ENCODE peak calls at places on chromosomes 1 and 21, in ten cellular contexts. One of them, this sample, is unnamed.

GRCh38 chr1:44237721-44238457 is 24.6 kb downstream of the DMAP1 start:
- DNase-seq in fibroblast of pulmonary artery: no peak
- DNase-seq in tibial artery: peak; percentile 83
- DNase-seq in lower lobe of right lung: peak; percentile 63
- DNase-seq in kidney epithelial cell: no peak
- DNase-seq in BE2C: peak; percentile 79
- DNase-seq in left lung: no peak
- DNase-seq in K562: peak; percentile 92
- DNase-seq in psoas muscle: no peak
- DNase-seq in GM12865: peak; percentile 50
- DNase-seq in this sample: peak; percentile 17

GRCh38 chr21:42021751-42022430 is 11.7 kb upstream of the ZBTB21 start:
- DNase-seq in BE2C: no peak
- DNase-seq in fibroblast of pulmonary artery: no peak
- DNase-seq in tibial artery: peak; percentile 48
- DNase-seq in lower lobe of right lung: no peak
- DNase-seq in left lung: no peak
- DNase-seq in GM12865: no peak
- DNase-seq in psoas muscle: no peak
- DNase-seq in kidney epithelial cell: no peak
- DNase-seq in K562: no peak
- DNase-seq in this sample: no peak

GRCh38 chr1:119903443-119903835 is 7.1 kb upstream of the ADAM30 start:
- DNase-seq in BE2C: no peak
- DNase-seq in fibroblast of pulmonary artery: no peak
- DNase-seq in K562: no peak
- DNase-seq in left lung: no peak
- DNase-seq in kidney epithelial cell: no peak
- DNase-seq in GM12865: no peak
- DNase-seq in tibial artery: no peak
- DNase-seq in psoas muscle: no peak
- DNase-seq in lower lobe of right lung: no peak
- DNase-seq in this sample: peak; percentile 34

GRCh38 chr1:38077523-38078147 is 31.0 kb upstream of the POU3F1 start:
- DNase-seq in fibroblast of pulmonary artery: no peak
- DNase-seq in left lung: no peak
- DNase-seq in K562: no peak
- DNase-seq in lower lobe of right lung: no peak
- DNase-seq in kidney epithelial cell: no peak
- DNase-seq in psoas muscle: no peak
- DNase-seq in BE2C: no peak
- DNase-seq in tibial artery: no peak
- DNase-seq in GM12865: no peak
- DNase-seq in this sample: no peak

GRCh38 chr1:167777253-167777618 is 55.5 kb downstream of the MPZL1 start:
- DNase-seq in psoas muscle: no peak
- DNase-seq in left lung: no peak
- DNase-seq in fibroblast of pulmonary artery: no peak
- DNase-seq in K562: no peak
- DNase-seq in kidney epithelial cell: no peak
- DNase-seq in BE2C: no peak
- DNase-seq in GM12865: no peak
- DNase-seq in lower lobe of right lung: no peak
- DNase-seq in tibial artery: no peak
- DNase-seq in this sample: no peak

GRCh38 chr1:154453577-154454352 is 48.3 kb upstream of the TDRD10 start:
- DNase-seq in BE2C: no peak
- DNase-seq in tibial artery: no peak
- DNase-seq in K562: no peak
- DNase-seq in psoas muscle: no peak
- DNase-seq in kidney epithelial cell: no peak
- DNase-seq in fibroblast of pulmonary artery: peak; percentile 78
- DNase-seq in GM12865: no peak
- DNase-seq in lower lobe of right lung: no peak
- DNase-seq in left lung: no peak
- DNase-seq in this sample: no peak

GRCh38 chr21:40134731-40135492 is 267.7 kb downstream of the PCP4 start:
- DNase-seq in left lung: no peak
- DNase-seq in fibroblast of pulmonary artery: no peak
- DNase-seq in BE2C: no peak
- DNase-seq in kidney epithelial cell: no peak
- DNase-seq in tibial artery: no peak
- DNase-seq in K562: no peak
- DNase-seq in psoas muscle: no peak
- DNase-seq in lower lobe of right lung: no peak
- DNase-seq in GM12865: no peak
- DNase-seq in this sample: no peak

GRCh38 chr1:174743654-174744561 is 255.8 kb upstream of the CACYBP start:
- DNase-seq in lower lobe of right lung: no peak
- DNase-seq in BE2C: no peak
- DNase-seq in GM12865: peak; percentile 56
- DNase-seq in fibroblast of pulmonary artery: peak; percentile 69
- DNase-seq in tibial artery: no peak
- DNase-seq in psoas muscle: no peak
- DNase-seq in kidney epithelial cell: peak; percentile 12
- DNase-seq in left lung: no peak
- DNase-seq in K562: peak; percentile 55
- DNase-seq in this sample: peak; percentile 39

GRCh38 chr1:67752306-67752705 is 67.3 kb downstream of the GADD45A start:
- DNase-seq in GM12865: no peak
- DNase-seq in tibial artery: no peak
- DNase-seq in psoas muscle: no peak
- DNase-seq in BE2C: no peak
- DNase-seq in left lung: no peak
- DNase-seq in fibroblast of pulmonary artery: peak; percentile 42
- DNase-seq in K562: no peak
- DNase-seq in kidney epithelial cell: no peak
- DNase-seq in lower lobe of right lung: no peak
- DNase-seq in this sample: peak; percentile 45

GRCh38 chr1:86322241-86322640 is 73.9 kb downstream of the ODF2L start:
- DNase-seq in lower lobe of right lung: no peak
- DNase-seq in kidney epithelial cell: no peak
- DNase-seq in GM12865: no peak
- DNase-seq in psoas muscle: no peak
- DNase-seq in BE2C: no peak
- DNase-seq in K562: no peak
- DNase-seq in tibial artery: no peak
- DNase-seq in fibroblast of pulmonary artery: peak; percentile 13
- DNase-seq in left lung: no peak
- DNase-seq in this sample: no peak

GRCh38 chr1:214474467-214474866 is 76.9 kb downstream of the PTPN14 start:
- DNase-seq in K562: no peak
- DNase-seq in psoas muscle: no peak
- DNase-seq in lower lobe of right lung: no peak
- DNase-seq in kidney epithelial cell: no peak
- DNase-seq in left lung: no peak
- DNase-seq in BE2C: no peak
- DNase-seq in GM12865: no peak
- DNase-seq in tibial artery: no peak
- DNase-seq in fibroblast of pulmonary artery: no peak
- DNase-seq in this sample: no peak

GRCh38 chr21:35428927-35429326 is 379.8 kb upstream of the RUNX1 start:
- DNase-seq in psoas muscle: no peak
- DNase-seq in fibroblast of pulmonary artery: peak; percentile 3
- DNase-seq in lower lobe of right lung: no peak
- DNase-seq in BE2C: no peak
- DNase-seq in K562: no peak
- DNase-seq in tibial artery: no peak
- DNase-seq in kidney epithelial cell: no peak
- DNase-seq in left lung: no peak
- DNase-seq in GM12865: no peak
- DNase-seq in this sample: no peak

GRCh38 chr1:215631489-215631888 is 64.4 kb downstream of the KCTD3 start:
- DNase-seq in GM12865: no peak
- DNase-seq in K562: no peak
- DNase-seq in left lung: no peak
- DNase-seq in fibroblast of pulmonary artery: no peak
- DNase-seq in psoas muscle: no peak
- DNase-seq in BE2C: peak; percentile 67
- DNase-seq in kidney epithelial cell: no peak
- DNase-seq in tibial artery: no peak
- DNase-seq in lower lobe of right lung: no peak
- DNase-seq in this sample: peak; percentile 85

GRCh38 chr21:46118305-46118870 is 20.5 kb downstream of the COL6A2 start:
- DNase-seq in GM12865: no peak
- DNase-seq in left lung: peak; percentile 17
- DNase-seq in psoas muscle: no peak
- DNase-seq in tibial artery: peak; percentile 65
- DNase-seq in kidney epithelial cell: no peak
- DNase-seq in K562: no peak
- DNase-seq in fibroblast of pulmonary artery: no peak
- DNase-seq in BE2C: peak; percentile 4
- DNase-seq in lower lobe of right lung: peak; percentile 32
- DNase-seq in this sample: no peak
- TF ChIP-seq CTCF in GM12865: no peak
- TF ChIP-seq CTCF in left lung: no peak
- TF ChIP-seq CTCF in psoas muscle: no peak
- TF ChIP-seq CTCF in tibial artery: no peak
- TF ChIP-seq CTCF in kidney epithelial cell: no peak
- TF ChIP-seq CTCF in K562: no peak
- TF ChIP-seq CTCF in fibroblast of pulmonary artery: no peak
- TF ChIP-seq CTCF in BE2C: no peak
- TF ChIP-seq CTCF in lower lobe of right lung: no peak
- TF ChIP-seq CTCF in this sample: no peak

GRCh38 chr1:228226956-228227791 is 19.3 kb downstream of the OBSCN start:
- DNase-seq in K562: peak; percentile 58
- DNase-seq in kidney epithelial cell: no peak
- DNase-seq in tibial artery: no peak
- DNase-seq in GM12865: no peak
- DNase-seq in BE2C: peak; percentile 55
- DNase-seq in fibroblast of pulmonary artery: peak; percentile 16
- DNase-seq in lower lobe of right lung: no peak
- DNase-seq in left lung: no peak
- DNase-seq in psoas muscle: no peak
- DNase-seq in this sample: no peak
- TF ChIP-seq CTCF in K562: peak; percentile 56
- TF ChIP-seq CTCF in kidney epithelial cell: peak; percentile 31
- TF ChIP-seq CTCF in tibial artery: no peak
- TF ChIP-seq CTCF in GM12865: peak; percentile 6
- TF ChIP-seq CTCF in BE2C: peak; percentile 56
- TF ChIP-seq CTCF in fibroblast of pulmonary artery: peak; percentile 32
- TF ChIP-seq CTCF in lower lobe of right lung: no peak
- TF ChIP-seq CTCF in left lung: no peak
- TF ChIP-seq CTCF in psoas muscle: no peak
- TF ChIP-seq CTCF in this sample: peak; percentile 30

GRCh38 chr1:64981602-64981981 is 15.2 kb upstream of the JAK1 start:
- DNase-seq in K562: no peak
- DNase-seq in left lung: no peak
- DNase-seq in lower lobe of right lung: no peak
- DNase-seq in GM12865: no peak
- DNase-seq in fibroblast of pulmonary artery: no peak
- DNase-seq in psoas muscle: no peak
- DNase-seq in tibial artery: no peak
- DNase-seq in BE2C: no peak
- DNase-seq in kidney epithelial cell: no peak
- DNase-seq in this sample: no peak

GRCh38 chr1:64984737-64985136 is 18.4 kb upstream of the JAK1 start:
- DNase-seq in left lung: no peak
- DNase-seq in lower lobe of right lung: no peak
- DNase-seq in GM12865: no peak
- DNase-seq in BE2C: no peak
- DNase-seq in tibial artery: no peak
- DNase-seq in K562: no peak
- DNase-seq in kidney epithelial cell: no peak
- DNase-seq in psoas muscle: no peak
- DNase-seq in fibroblast of pulmonary artery: no peak
- DNase-seq in this sample: no peak

GRCh38 chr1:64983110-64983509 is 16.8 kb upstream of the JAK1 start:
- DNase-seq in kidney epithelial cell: peak; percentile 73
- DNase-seq in left lung: no peak
- DNase-seq in GM12865: no peak
- DNase-seq in psoas muscle: no peak
- DNase-seq in BE2C: peak; percentile 52
- DNase-seq in tibial artery: no peak
- DNase-seq in lower lobe of right lung: no peak
- DNase-seq in fibroblast of pulmonary artery: peak; percentile 65
- DNase-seq in K562: no peak
- DNase-seq in this sample: peak; percentile 80

GRCh38 chr1:64982134-64982533 is 15.8 kb upstream of the JAK1 start:
- DNase-seq in GM12865: no peak
- DNase-seq in fibroblast of pulmonary artery: no peak
- DNase-seq in psoas muscle: no peak
- DNase-seq in BE2C: no peak
- DNase-seq in left lung: no peak
- DNase-seq in tibial artery: no peak
- DNase-seq in kidney epithelial cell: peak; percentile 58
- DNase-seq in lower lobe of right lung: no peak
- DNase-seq in K562: no peak
- DNase-seq in this sample: no peak

GRCh38 chr1:64984106-64984505 is 17.8 kb upstream of the JAK1 start:
- DNase-seq in tibial artery: no peak
- DNase-seq in kidney epithelial cell: no peak
- DNase-seq in fibroblast of pulmonary artery: no peak
- DNase-seq in K562: peak; percentile 36
- DNase-seq in lower lobe of right lung: no peak
- DNase-seq in BE2C: no peak
- DNase-seq in GM12865: no peak
- DNase-seq in left lung: no peak
- DNase-seq in psoas muscle: no peak
- DNase-seq in this sample: no peak
- TF ChIP-seq CTCF in tibial artery: no peak
- TF ChIP-seq CTCF in kidney epithelial cell: no peak
- TF ChIP-seq CTCF in fibroblast of pulmonary artery: no peak
- TF ChIP-seq CTCF in K562: peak; percentile 22
- TF ChIP-seq CTCF in lower lobe of right lung: no peak
- TF ChIP-seq CTCF in BE2C: no peak
- TF ChIP-seq CTCF in GM12865: no peak
- TF ChIP-seq CTCF in left lung: no peak
- TF ChIP-seq CTCF in psoas muscle: no peak
- TF ChIP-seq CTCF in this sample: no peak

GRCh38 chr1:91755176-91755575 is 130.8 kb downstream of the TGFBR3 start:
- DNase-seq in BE2C: no peak
- DNase-seq in left lung: no peak
- DNase-seq in kidney epithelial cell: no peak
- DNase-seq in psoas muscle: peak; percentile 49
- DNase-seq in tibial artery: no peak
- DNase-seq in fibroblast of pulmonary artery: peak; percentile 46
- DNase-seq in K562: no peak
- DNase-seq in lower lobe of right lung: no peak
- DNase-seq in GM12865: no peak
- DNase-seq in this sample: no peak

GRCh38 chr1:91755888-91756287 is 130.1 kb downstream of the TGFBR3 start:
- DNase-seq in tibial artery: no peak
- DNase-seq in K562: no peak
- DNase-seq in fibroblast of pulmonary artery: no peak
- DNase-seq in kidney epithelial cell: no peak
- DNase-seq in GM12865: no peak
- DNase-seq in BE2C: no peak
- DNase-seq in left lung: no peak
- DNase-seq in lower lobe of right lung: no peak
- DNase-seq in psoas muscle: no peak
- DNase-seq in this sample: no peak

GRCh38 chr1:91752324-91752723 is 133.6 kb downstream of the TGFBR3 start:
- DNase-seq in fibroblast of pulmonary artery: no peak
- DNase-seq in K562: no peak
- DNase-seq in psoas muscle: no peak
- DNase-seq in tibial artery: no peak
- DNase-seq in GM12865: peak; percentile 74
- DNase-seq in kidney epithelial cell: no peak
- DNase-seq in BE2C: no peak
- DNase-seq in lower lobe of right lung: no peak
- DNase-seq in left lung: no peak
- DNase-seq in this sample: no peak

GRCh38 chr1:91753878-91754277 is 132.1 kb downstream of the TGFBR3 start:
- DNase-seq in BE2C: no peak
- DNase-seq in tibial artery: no peak
- DNase-seq in kidney epithelial cell: no peak
- DNase-seq in psoas muscle: no peak
- DNase-seq in K562: no peak
- DNase-seq in lower lobe of right lung: no peak
- DNase-seq in fibroblast of pulmonary artery: no peak
- DNase-seq in GM12865: no peak
- DNase-seq in left lung: no peak
- DNase-seq in this sample: no peak

GRCh38 chr1:91754348-91754747 is 131.6 kb downstream of the TGFBR3 start:
- DNase-seq in kidney epithelial cell: no peak
- DNase-seq in tibial artery: no peak
- DNase-seq in psoas muscle: no peak
- DNase-seq in K562: no peak
- DNase-seq in lower lobe of right lung: no peak
- DNase-seq in GM12865: peak; percentile 65
- DNase-seq in BE2C: no peak
- DNase-seq in fibroblast of pulmonary artery: peak; percentile 58
- DNase-seq in left lung: no peak
- DNase-seq in this sample: peak; percentile 65
- TF ChIP-seq CTCF in kidney epithelial cell: no peak
- TF ChIP-seq CTCF in tibial artery: no peak
- TF ChIP-seq CTCF in psoas muscle: no peak
- TF ChIP-seq CTCF in K562: no peak
- TF ChIP-seq CTCF in lower lobe of right lung: no peak
- TF ChIP-seq CTCF in GM12865: no peak
- TF ChIP-seq CTCF in BE2C: no peak
- TF ChIP-seq CTCF in fibroblast of pulmonary artery: no peak
- TF ChIP-seq CTCF in left lung: no peak
- TF ChIP-seq CTCF in this sample: no peak

This sample was measured in foreskin keratinocyte.